ENCODE peak calls at places on chromosome 9, in seven cellular contexts. T is ovary, E is tibial nerve, V is progenitor cell of endocrine pancreas, I is sigmoid colon, L is WTC11, G is A549. O is an unnamed sample.

GRCh38 chr9:109894921-109895758 is 115.1 kb downstream of the PALM2AKAP2 start:
- DNase-seq in T (no peak), E (no peak), V (no peak), I (no peak), L (no peak), G (no peak), O (no peak)

GRCh38 chr9:90943341-90943740 is 141.7 kb downstream of the SYK start:
- DNase-seq in T (no peak), E (no peak), V (no peak), I (no peak), L (no peak), G (no peak), O (no peak)

GRCh38 chr9:4827224-4827623 is 34.5 kb downstream of the RCL1 start:
- DNase-seq in T (no peak), E (no peak), V (no peak), I (no peak), L (no peak), G (no peak), O (no peak)

GRCh38 chr9:96441798-96442445 is 8.0 kb upstream of the HABP4 start:
- DNase-seq in T (no peak), E (no peak), V (no peak), I (no peak), L (no peak), G (peak), O (no peak)

GRCh38 chr9:89005323-89005722 is 14.1 kb downstream of the S1PR3 start:
- DNase-seq in T (no peak), E (peak), V (no peak), I (no peak), L (no peak), G (no peak), O (no peak)

GRCh38 chr9:134807726-134808125 is 72.9 kb upstream of the FCN2 start:
- DNase-seq in T (no peak), E (no peak), V (no peak), I (no peak), L (no peak), G (peak), O (no peak)

GRCh38 chr9:14348241-14349140 is 34.5 kb upstream of the NFIB start:
- DNase-seq in T (no peak), E (no peak), V (no peak), I (no peak), L (no peak), G (no peak), O (no peak)

GRCh38 chr9:875119-875962 is 33.8 kb downstream of the DMRT1 start:
- DNase-seq in T (no peak), E (no peak), V (no peak), I (no peak), L (no peak), G (no peak), O (no peak)

GRCh38 chr9:84054341-84055010 is 73.9 kb downstream of the RMI1 start:
- DNase-seq in T (no peak), E (no peak), V (no peak), I (no peak), L (no peak), G (no peak), O (no peak)

GRCh38 chr9:104177003-104177611 is 83.0 kb downstream of the SMC2 start:
- DNase-seq in T (no peak), E (no peak), V (no peak), I (no peak), L (no peak), G (peak), O (no peak)

GRCh38 chr9:93829271-93830223 is 125.6 kb downstream of the BARX1 start:
- DNase-seq in T (no peak), E (no peak), V (no peak), I (no peak), L (no peak), G (no peak), O (no peak)

DNA sequence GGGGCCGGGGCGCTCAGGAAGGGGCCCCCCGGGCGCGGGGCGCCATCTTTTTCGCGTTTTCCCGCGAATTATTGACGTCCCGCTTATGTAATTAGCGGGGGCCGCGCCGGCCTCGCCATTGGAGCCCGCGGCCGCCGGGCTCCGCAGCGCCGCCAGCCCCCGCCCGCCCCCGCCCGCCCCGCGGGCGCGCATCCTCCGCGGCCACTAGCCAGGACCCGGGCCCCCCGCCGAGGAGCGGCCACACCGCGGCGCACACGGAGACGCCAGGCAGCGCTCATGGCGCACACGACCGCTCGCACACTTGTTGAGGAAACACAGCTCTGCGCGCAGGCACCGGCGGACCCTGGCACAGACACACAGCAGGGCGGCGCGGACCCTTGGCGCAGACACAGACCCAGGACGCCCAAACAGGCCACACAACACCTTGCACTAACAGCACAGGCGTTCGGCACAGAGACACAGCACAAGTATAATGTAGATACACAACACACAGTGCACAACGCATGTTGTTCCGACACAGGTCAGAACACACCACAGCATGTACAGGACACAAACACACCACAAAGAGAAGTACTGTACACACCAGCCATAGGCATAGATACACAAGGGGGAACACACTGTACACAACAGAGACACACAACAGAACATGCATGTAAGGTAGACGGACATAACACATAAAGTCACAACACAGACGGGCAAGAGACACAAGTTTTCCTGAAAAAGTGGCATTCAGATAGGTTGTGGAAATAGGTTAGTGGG is 467 bp upstream of the PHF19 start:
- DNase-seq in T (peak), E (peak), V (peak), I (peak), L (peak), G (peak), O (peak)
- TF ChIP-seq CTCF in T (no peak), E (no peak), V (no peak), I (no peak), L (no peak), G (no peak), O (peak)

GRCh38 chr9:69207503-69207902 is 33.4 kb downstream of the TJP2 start:
- DNase-seq in T (no peak), E (no peak), V (no peak), I (no peak), L (no peak), G (no peak), O (no peak)
- TF ChIP-seq CTCF in T (no peak), E (no peak), V (peak), I (no peak), L (no peak), G (no peak), O (no peak)

DNA sequence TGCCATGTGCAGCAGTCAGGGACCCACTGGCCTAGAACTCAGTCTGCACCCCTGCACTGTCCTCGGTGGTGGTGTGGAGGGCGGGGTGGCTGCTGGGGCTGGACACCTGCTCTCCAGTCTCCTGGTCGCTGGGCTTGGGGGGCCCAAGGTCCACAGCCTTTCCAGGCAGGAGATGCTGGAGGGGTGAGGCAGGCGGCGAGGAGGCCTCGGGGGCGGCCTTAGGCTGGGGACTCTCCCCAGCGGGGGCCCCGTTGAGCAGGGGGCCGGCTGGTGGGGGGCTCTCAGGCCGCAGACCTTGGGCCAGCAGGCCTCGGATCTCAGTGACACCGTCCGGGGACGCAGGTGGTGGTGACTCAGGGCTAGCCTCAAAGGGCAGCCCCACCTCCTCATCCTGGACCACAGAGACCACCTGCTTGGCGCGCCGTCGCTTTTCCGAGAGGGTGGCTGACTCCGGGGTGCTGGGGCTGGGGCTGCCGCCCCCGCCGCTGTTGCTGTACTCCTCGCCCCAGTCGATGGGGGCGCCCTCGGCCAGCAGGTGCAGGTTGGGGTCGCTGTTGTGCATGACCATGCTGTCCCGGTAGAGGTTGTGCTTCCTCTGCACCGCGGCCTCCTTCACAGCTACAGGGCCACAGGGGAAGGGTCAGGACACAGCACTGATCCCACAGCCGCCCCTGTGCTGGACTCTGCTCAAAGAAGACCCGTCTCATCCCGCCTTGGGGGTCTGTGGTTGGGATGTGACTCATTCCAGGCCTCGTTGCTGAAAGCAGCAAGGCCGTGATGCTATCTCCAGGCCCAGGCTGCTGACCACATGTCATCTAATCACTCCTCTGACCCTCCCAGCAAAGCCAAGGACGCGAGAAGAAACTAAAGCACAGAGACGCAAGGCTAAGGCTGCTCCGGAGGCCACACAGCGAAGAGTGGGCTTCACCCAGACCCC is 55.8 kb downstream of the LRSAM1 start:
- DNase-seq in T (peak), E (no peak), V (no peak), I (no peak), L (no peak), G (no peak), O (no peak)
- TF ChIP-seq CTCF in T (no peak), E (no peak), V (no peak), I (no peak), L (no peak), G (no peak), O (no peak)

DNA sequence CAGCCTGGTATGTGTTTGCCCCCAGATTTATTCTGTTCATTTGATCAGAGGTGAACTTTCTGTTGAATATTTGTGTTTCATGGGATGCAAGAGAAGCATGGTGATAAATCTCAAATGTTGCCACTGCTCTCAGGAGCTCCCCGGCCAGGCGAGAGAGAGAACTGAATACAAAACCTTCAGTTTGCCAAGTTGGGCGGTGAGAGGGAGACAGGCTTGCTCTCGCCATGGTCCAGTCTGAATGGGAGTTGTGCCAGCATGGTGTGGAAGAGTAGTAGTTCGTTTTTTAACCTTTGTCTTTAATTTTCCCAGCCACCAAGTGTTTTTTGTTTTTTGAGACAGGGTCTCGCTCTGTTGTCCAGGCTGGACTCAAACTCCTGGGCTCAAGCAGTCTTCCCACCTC is 2.7 kb downstream of the NTMT1 start:
- DNase-seq in T (no peak), E (no peak), V (no peak), I (no peak), L (no peak), G (no peak), O (no peak)
- TF ChIP-seq CTCF in T (no peak), E (no peak), V (no peak), I (no peak), L (no peak), G (no peak), O (no peak)

GRCh38 chr9:71490810-71491209 is 277.5 kb downstream of the CEMIP2 start:
- DNase-seq in T (no peak), E (no peak), V (no peak), I (no peak), L (no peak), G (peak), O (no peak)
- TF ChIP-seq CTCF in T (no peak), E (peak), V (peak), I (no peak), L (no peak), G (peak), O (no peak)

GRCh38 chr9:26687421-26687820 is 205.2 kb downstream of the CAAP1 start:
- DNase-seq in T (no peak), E (no peak), V (no peak), I (no peak), L (no peak), G (no peak), O (no peak)

GRCh38 chr9:26685857-26686256 is 206.7 kb downstream of the CAAP1 start:
- DNase-seq in T (no peak), E (no peak), V (no peak), I (no peak), L (no peak), G (peak), O (no peak)

GRCh38 chr9:26684029-26684428 is 208.6 kb downstream of the CAAP1 start:
- DNase-seq in T (no peak), E (no peak), V (no peak), I (no peak), L (no peak), G (no peak), O (no peak)

DNA sequence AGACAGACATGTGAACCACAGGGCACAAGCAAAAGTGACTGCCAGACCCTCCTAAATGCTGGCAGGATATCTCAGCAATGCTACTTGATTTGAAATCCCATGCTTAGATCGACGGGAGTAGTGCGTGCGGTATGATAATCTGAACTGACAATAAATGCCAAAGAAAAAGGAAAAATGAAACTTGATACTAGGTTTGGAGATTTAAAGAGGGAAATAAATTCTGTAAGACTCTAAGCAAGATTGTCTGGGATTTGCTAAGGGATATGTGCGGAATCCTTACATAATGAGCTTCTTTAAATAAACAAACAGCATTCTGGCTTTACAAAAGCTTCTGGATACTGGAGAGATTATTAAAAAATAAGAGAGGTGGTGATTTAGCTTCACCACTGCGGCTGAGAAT is 203.6 kb downstream of the CAAP1 start:
- DNase-seq in T (no peak), E (no peak), V (no peak), I (no peak), L (no peak), G (no peak), O (no peak)
- TF ChIP-seq CTCF in T (no peak), E (no peak), V (no peak), I (no peak), L (no peak), G (no peak), O (no peak)

GRCh38 chr9:34896112-34896511 is 62.0 kb upstream of the PHF24 start:
- DNase-seq in T (no peak), E (no peak), V (no peak), I (no peak), L (no peak), G (no peak), O (no peak)
- TF ChIP-seq CTCF in T (no peak), E (no peak), V (no peak), I (no peak), L (no peak), G (no peak), O (no peak)

DNA sequence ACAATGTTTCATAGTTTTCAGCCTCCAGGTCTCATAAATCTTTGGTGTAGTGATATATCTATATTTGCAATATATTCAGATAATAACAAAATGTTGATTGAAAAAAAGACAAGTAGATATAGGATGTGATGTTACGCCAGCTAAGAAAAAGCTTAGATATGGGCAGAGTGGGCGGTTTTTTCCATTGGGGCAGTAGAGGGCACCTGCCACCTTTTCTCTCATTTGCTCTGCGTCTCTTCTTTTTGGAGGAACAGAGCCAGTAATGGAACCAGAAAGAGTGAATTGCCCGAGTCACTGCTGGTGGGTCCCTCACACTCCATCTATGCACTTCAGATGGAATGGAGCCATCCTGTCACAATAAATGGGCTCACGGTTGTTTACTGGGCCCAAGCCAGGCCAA is 62.1 kb upstream of the FANCC start:
- DNase-seq in T (no peak), E (no peak), V (no peak), I (no peak), L (no peak), G (peak), O (no peak)
- TF ChIP-seq CTCF in T (no peak), E (no peak), V (no peak), I (no peak), L (no peak), G (no peak), O (no peak)

GRCh38 chr9:98708933-98709911 is at the start of gene GABBR2:
- DNase-seq in T (no peak), E (no peak), V (no peak), I (no peak), L (peak), G (peak), O (no peak)
- TF ChIP-seq CTCF in T (no peak), E (no peak), V (no peak), I (no peak), L (no peak), G (no peak), O (no peak)

GRCh38 chr9:32550046-32550608 is 2.0 kb upstream of the SMIM27 start:
- DNase-seq in T (no peak), E (no peak), V (no peak), I (no peak), L (no peak), G (peak), O (no peak)
- TF ChIP-seq CTCF in T (no peak), E (no peak), V (no peak), I (no peak), L (no peak), G (no peak), O (no peak)